ENCODE peak calls at places on chromosomes 3 and 15, in seven cellular contexts. S, J, O, X, V, B and Z are unnamed samples.

GRCh38 chr3:55349851-55350250 is 137.3 kb downstream of the WNT5A start:
- DNase-seq in V (no peak), B (no peak), S (no peak), J (no peak), X (no peak), O (no peak), Z (no peak)

GRCh38 chr3:50602675-50603191 is 8.8 kb downstream of the CISH start:
- DNase-seq in X (peak; percentile 48), V (no peak), O (no peak), J (no peak), B (no peak), S (no peak), Z (peak; percentile 53)

GRCh38 chr15:66483131-66483566 is 14.4 kb downstream of the SNAPC5 start:
- DNase-seq in B (peak; percentile 48), X (peak; percentile 90), S (no peak), V (no peak), J (peak; percentile 17), O (peak; percentile 62), Z (no peak)

GRCh38 chr3:85360742-85361387 is 402.1 kb downstream of the CADM2 start:
- DNase-seq in V (no peak), O (peak; percentile 41), X (peak; percentile 70), J (peak; percentile 67), S (no peak), B (peak; percentile 77), Z (peak; percentile 80)

GRCh38 chr15:81322708-81323253 is 1.2 kb downstream of the STARD5 start:
- DNase-seq in X (no peak), J (no peak), S (no peak), B (no peak), O (no peak), V (no peak), Z (no peak)

GRCh38 chr3:39166134-39166710 is 12.8 kb upstream of the CSRNP1 start:
- DNase-seq in B (peak; percentile 90), X (no peak), J (no peak), O (peak; percentile 59), S (no peak), V (no peak), Z (no peak)

GRCh38 chr3:142987080-142987700 is 14.2 kb upstream of the U2SURP start:
- DNase-seq in V (no peak), J (no peak), B (peak; percentile 75), O (peak; percentile 67), S (no peak), X (no peak), Z (no peak)

GRCh38 chr15:29570931-29571727 is 251.1 kb downstream of the TJP1 start:
- DNase-seq in V (no peak), J (no peak), S (no peak), O (peak; percentile 50), B (peak; percentile 18), X (peak; percentile 0), Z (peak; percentile 58)

GRCh38 chr3:46719044-46719565 is 1.4 kb upstream of the PRSS50 start:
- DNase-seq in B (no peak), S (no peak), V (no peak), X (no peak), J (no peak), O (no peak), Z (no peak)

GRCh38 chr3:51389423-51390183 is 1.5 kb upstream of the RBM15B start:
- DNase-seq in V (no peak), S (peak; percentile 39), J (no peak), B (peak; percentile 71), X (peak; percentile 59), O (no peak), Z (peak; percentile 61)

GRCh38 chr3:142040941-142041575 is 108.3 kb downstream of the TFDP2 start:
- DNase-seq in O (no peak), X (no peak), B (no peak), V (no peak), S (no peak), J (no peak), Z (no peak)

GRCh38 chr3:149449799-149450198 is 24.7 kb upstream of the TM4SF4 start:
- DNase-seq in J (no peak), O (peak; percentile 21), V (no peak), S (no peak), X (no peak), B (peak; percentile 70), Z (no peak)

GRCh38 chr3:192889694-192890093 is 28.0 kb downstream of the MB21D2 start:
- DNase-seq in O (no peak), J (no peak), X (no peak), V (no peak), S (no peak), B (no peak), Z (no peak)

GRCh38 chr15:42371125-42371524 is 11.8 kb downstream of the CAPN3 start:
- DNase-seq in O (peak; percentile 28), V (no peak), B (peak; percentile 58), S (no peak), X (no peak), J (no peak), Z (no peak)

GRCh38 chr3:133896002-133896761 is 500 bp upstream of the RAB6B start:
- DNase-seq in X (no peak), O (no peak), B (peak; percentile 9), J (no peak), V (no peak), S (no peak), Z (no peak)

GRCh38 chr15:33215941-33216872 is 21.7 kb upstream of the FMN1 start:
- DNase-seq in B (peak; percentile 66), S (no peak), O (peak; percentile 29), X (no peak), J (no peak), V (no peak), Z (peak; percentile 11)

GRCh38 chr3:77684115-77684514 is 644.2 kb downstream of the ROBO2 start:
- DNase-seq in V (no peak), O (no peak), X (no peak), S (no peak), B (no peak), J (no peak), Z (no peak)

GRCh38 chr15:70950953-70951352 is 58.3 kb downstream of the LRRC49 start:
- DNase-seq in X (no peak), O (no peak), S (no peak), V (no peak), B (no peak), J (no peak), Z (no peak)

GRCh38 chr3:72185549-72186484 is 400.9 kb upstream of the PROK2 start:
- DNase-seq in S (no peak), B (peak; percentile 68), X (no peak), V (no peak), O (no peak), J (no peak), Z (no peak)

GRCh38 chr15:59571606-59572005 is 40.0 kb upstream of the GCNT3 start:
- DNase-seq in O (no peak), B (no peak), X (no peak), S (no peak), V (no peak), J (no peak), Z (no peak)

GRCh38 chr3:177284383-177284881 is 87.2 kb upstream of the TBL1XR1 start:
- DNase-seq in J (no peak), V (no peak), X (peak; percentile 39), S (no peak), B (peak; percentile 88), O (peak; percentile 63), Z (peak; percentile 55)

GRCh38 chr3:67377299-67377698 is 277.1 kb downstream of the SUCLG2 start:
- DNase-seq in O (no peak), J (no peak), B (no peak), X (no peak), S (no peak), V (no peak), Z (no peak)